ENCODE peak calls at places on chromosomes 11 and 22, in six cellular contexts. H is sigmoid colon, N is GM23248, T is HCT116, W is upper lobe of left lung, L is neural progenitor cell. U is an unnamed sample.

GRCh38 chr11:19844012-19844411 is 131.4 kb downstream of the NAV2 start:
- DNase-seq in H (no peak), N (no peak), T (no peak), W (no peak), L (no peak), U (no peak)

GRCh38 chr11:93740031-93740801 is 1.1 kb downstream of the TAF1D start:
- DNase-seq in H (no peak), N (peak; percentile 67), T (no peak), W (no peak), L (peak; percentile 23), U (no peak)

GRCh38 chr11:65417702-65418430 is 4.7 kb upstream of the NEAT1 start:
- DNase-seq in H (peak; percentile 92), N (peak; percentile 69), T (no peak), W (peak; percentile 80), L (no peak), U (no peak)

GRCh38 chr11:27711725-27712124 is 11.5 kb upstream of the BDNF start:
- DNase-seq in H (no peak), N (no peak), T (no peak), W (no peak), L (no peak), U (no peak)

GRCh38 chr11:1500466-1501420 is 14.2 kb upstream of the MOB2 start:
- DNase-seq in H (peak; percentile 48), N (no peak), T (no peak), W (peak; percentile 58), L (no peak), U (no peak)

GRCh38 chr11:82899191-82899820 is 924 bp downstream of the PRCP start:
- DNase-seq in H (no peak), N (peak; percentile 19), T (no peak), W (no peak), L (no peak), U (peak; percentile 13)

GRCh38 chr11:8232849-8233606 is 30.6 kb downstream of the LMO1 start:
- DNase-seq in H (no peak), N (no peak), T (no peak), W (no peak), L (no peak), U (no peak)

GRCh38 chr11:3807856-3808845 is at the start of gene PGAP2:
- DNase-seq in H (peak; percentile 72), N (peak; percentile 80), T (peak; percentile 61), W (peak; percentile 96), L (peak; percentile 91), U (peak; percentile 62)

GRCh38 chr11:13902456-13902855 is 60.1 kb upstream of the SPON1 start:
- DNase-seq in H (peak; percentile 75), N (no peak), T (no peak), W (no peak), L (no peak), U (no peak)

GRCh38 chr11:6655790-6656580 is at the start of gene DCHS1:
- DNase-seq in H (peak; percentile 75), N (peak; percentile 39), T (no peak), W (peak; percentile 90), L (peak; percentile 75), U (no peak)

GRCh38 chr11:69190796-69191536 is 35.2 kb downstream of the SMIM38 start:
- DNase-seq in H (no peak), N (no peak), T (no peak), W (no peak), L (no peak), U (no peak)

GRCh38 chr11:27411330-27411729 is 48.3 kb upstream of the CCDC34 start:
- DNase-seq in H (no peak), N (no peak), T (no peak), W (no peak), L (no peak), U (no peak)

GRCh38 chr11:114614127-114614720 is 18.6 kb upstream of the NXPE4 start:
- DNase-seq in H (no peak), N (no peak), T (no peak), W (no peak), L (no peak), U (no peak)
- H3K9me3 ChIP-seq in H (no peaks in the 10 kb centered on the region), N (no peaks in the 10 kb centered on the region), T (peaks cover 12% of the 10 kb centered on the region), W (no peaks in the 10 kb centered on the region), L (peaks cover 18% of the 10 kb centered on the region), U (peaks cover 3% of the 10 kb centered on the region)

GRCh38 chr11:101061606-101062005 is 68.0 kb downstream of the PGR start:
- DNase-seq in H (no peak), N (no peak), T (no peak), W (no peak), L (no peak), U (no peak)

DNA sequence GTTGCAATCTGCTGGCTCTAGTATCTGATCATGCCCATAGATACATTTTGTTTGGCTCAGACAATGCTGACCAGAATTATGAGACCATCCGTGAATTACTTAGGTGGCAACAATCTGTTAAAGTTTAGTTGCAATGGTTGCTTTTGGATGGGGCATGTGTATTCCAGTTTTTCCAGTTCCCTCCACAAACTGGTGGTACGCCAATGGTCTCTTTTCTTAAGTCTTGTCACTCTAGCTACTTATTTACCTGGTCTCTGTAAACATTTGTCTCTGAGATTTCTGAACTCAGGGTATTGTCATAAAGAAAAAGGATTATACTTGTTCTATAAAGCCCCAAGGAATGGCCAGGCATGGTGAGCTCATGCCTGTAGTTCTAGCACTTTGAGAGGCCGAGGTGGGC is 65.9 kb downstream of the PGR start:
- DNase-seq in H (no peak), N (no peak), T (no peak), W (no peak), L (no peak), U (no peak)
- H3K9me3 ChIP-seq in H (no peaks in the 10 kb centered on the region), N (no peaks in the 10 kb centered on the region), T (no peaks in the 10 kb centered on the region), W (no peaks in the 10 kb centered on the region), L (no peaks in the 10 kb centered on the region), U (peaks cover 4% of the 10 kb centered on the region)

GRCh38 chr11:74870485-74870884 is 78.4 kb downstream of the XRRA1 start:
- DNase-seq in H (no peak), N (peak; percentile 61), T (peak; percentile 10), W (no peak), L (peak; percentile 56), U (no peak)
- H3K9me3 ChIP-seq in H (peaks cover 46% of the 10 kb centered on the region), N (no peaks in the 10 kb centered on the region), T (peaks cover 30% of the 10 kb centered on the region), W (peaks cover 71% of the 10 kb centered on the region), L (peaks cover 37% of the 10 kb centered on the region), U (peaks cover 24% of the 10 kb centered on the region)

GRCh38 chr11:121090145-121090721 is 10.8 kb upstream of the TECTA start:
- DNase-seq in H (no peak), N (no peak), T (no peak), W (no peak), L (no peak), U (no peak)

GRCh38 chr11:121082670-121083069 is 18.4 kb upstream of the TECTA start:
- DNase-seq in H (no peak), N (peak; percentile 18), T (no peak), W (no peak), L (peak; percentile 73), U (no peak)

GRCh38 chr11:121082219-121082618 is 18.8 kb upstream of the TECTA start:
- DNase-seq in H (no peak), N (no peak), T (no peak), W (no peak), L (no peak), U (no peak)

GRCh38 chr11:121089566-121089965 is 11.5 kb upstream of the TECTA start:
- DNase-seq in H (no peak), N (no peak), T (no peak), W (no peak), L (no peak), U (no peak)

DNA sequence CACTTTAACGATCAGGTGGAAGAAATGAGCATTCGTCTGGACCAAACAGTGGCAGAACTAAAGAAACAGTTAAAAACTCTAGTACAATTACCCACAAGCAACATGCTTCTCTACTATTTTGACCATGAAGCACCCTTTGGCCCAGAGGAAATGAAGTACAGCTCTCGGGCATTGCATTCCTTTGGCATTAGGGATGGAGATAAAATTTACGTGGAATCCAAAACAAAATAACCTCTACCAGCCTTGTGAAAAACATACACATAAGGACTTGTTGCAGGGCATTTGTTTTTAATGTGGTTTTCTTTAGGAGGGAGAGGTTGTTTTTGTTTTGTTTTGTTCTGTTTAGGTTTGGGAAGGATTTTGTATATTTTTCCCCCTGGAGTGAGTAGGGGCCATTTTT is 14.2 kb upstream of the TECTA start:
- DNase-seq in H (no peak), N (peak; percentile 36), T (no peak), W (no peak), L (no peak), U (no peak)
- H3K9me3 ChIP-seq in H (no peaks in the 10 kb centered on the region), N (no peaks in the 10 kb centered on the region), T (no peaks in the 10 kb centered on the region), W (no peaks in the 10 kb centered on the region), L (no peaks in the 10 kb centered on the region), U (peaks cover 2% of the 10 kb centered on the region)

GRCh38 chr22:47569389-47570299 is 807.2 kb downstream of the TBC1D22A start:
- DNase-seq in H (no peak), N (no peak), T (no peak), W (no peak), L (no peak), U (no peak)

GRCh38 chr22:47565607-47566006 is 803.2 kb downstream of the TBC1D22A start:
- DNase-seq in H (no peak), N (no peak), T (no peak), W (no peak), L (no peak), U (no peak)

GRCh38 chr22:47568700-47569099 is 806.2 kb downstream of the TBC1D22A start:
- DNase-seq in H (no peak), N (no peak), T (no peak), W (no peak), L (no peak), U (no peak)

GRCh38 chr22:47567741-47568140 is 805.3 kb downstream of the TBC1D22A start:
- DNase-seq in H (no peak), N (no peak), T (no peak), W (no peak), L (no peak), U (no peak)

DNA sequence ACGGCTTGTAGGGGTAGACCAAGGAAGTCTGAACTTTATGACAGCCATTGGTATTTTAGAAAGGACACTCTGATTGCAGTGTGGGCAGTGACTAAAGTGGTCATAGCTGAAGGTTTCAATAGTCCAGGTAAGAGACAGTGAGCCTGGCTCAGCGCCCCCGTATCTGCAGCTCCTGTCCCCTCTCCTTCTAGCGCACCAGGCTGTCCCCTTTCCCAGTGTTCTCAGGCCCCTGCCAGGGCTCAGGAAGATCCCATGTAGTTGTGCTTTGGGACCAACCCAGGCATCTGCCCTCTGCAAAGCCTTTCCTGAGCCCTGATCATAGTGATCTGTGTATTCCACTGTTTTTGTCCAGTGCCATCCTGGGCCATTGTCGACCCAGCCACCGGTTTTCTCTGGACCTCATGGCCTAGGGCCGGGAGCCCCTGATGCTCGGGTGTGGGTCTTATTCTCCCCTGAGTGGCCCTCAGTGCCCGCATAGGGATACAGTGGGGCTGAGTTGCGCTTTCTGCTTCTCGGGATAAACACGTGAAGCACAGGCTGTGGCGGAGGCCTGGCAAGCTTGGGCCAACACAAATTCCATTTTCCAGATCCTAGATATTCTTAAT is 804.8 kb downstream of the TBC1D22A start:
- DNase-seq in H (no peak), N (no peak), T (no peak), W (no peak), L (no peak), U (no peak)
- H3K9me3 ChIP-seq in H (no peaks in the 10 kb centered on the region), N (no peaks in the 10 kb centered on the region), T (no peaks in the 10 kb centered on the region), W (no peaks in the 10 kb centered on the region), L (no peaks in the 10 kb centered on the region), U (no peaks in the 10 kb centered on the region)